ENCODE peak calls at places on chromosomes 11 and 22, in four cellular contexts. One of them, this sample, is unnamed.

GRCh38 chr11:118930152-118930712 is 4.5 kb upstream of the BCL9L start:
- DNase-seq in HepG2: peak; percentile 75
- DNase-seq in GM12891: peak; percentile 65
- DNase-seq in GM12878: peak; percentile 51
- DNase-seq in this sample: peak; percentile 71

GRCh38 chr11:19769820-19770219 is 57.2 kb downstream of the NAV2 start:
- DNase-seq in HepG2: no peak
- DNase-seq in GM12891: no peak
- DNase-seq in GM12878: no peak
- DNase-seq in this sample: no peak

GRCh38 chr11:103889679-103890078 is 146.8 kb upstream of the DDI1 start:
- DNase-seq in HepG2: no peak
- DNase-seq in GM12891: no peak
- DNase-seq in GM12878: no peak
- DNase-seq in this sample: no peak

GRCh38 chr11:70087446-70088167 is 9.5 kb downstream of the ANO1 start:
- DNase-seq in HepG2: no peak
- DNase-seq in GM12891: no peak
- DNase-seq in GM12878: no peak
- DNase-seq in this sample: no peak

GRCh38 chr11:15053201-15053685 is 20.1 kb upstream of the CALCB start:
- DNase-seq in HepG2: no peak
- DNase-seq in GM12891: no peak
- DNase-seq in GM12878: no peak
- DNase-seq in this sample: no peak

GRCh38 chr22:29509815-29510214 is 29.8 kb downstream of the NEFH start:
- DNase-seq in HepG2: no peak
- DNase-seq in GM12891: no peak
- DNase-seq in GM12878: no peak
- DNase-seq in this sample: no peak

GRCh38 chr11:82003671-82004148 is 730.0 kb downstream of the FAM181B start:
- DNase-seq in HepG2: no peak
- DNase-seq in GM12891: no peak
- DNase-seq in GM12878: no peak
- DNase-seq in this sample: no peak

GRCh38 chr11:117408356-117408755 is 80.7 kb downstream of the CEP164 start:
- DNase-seq in HepG2: no peak
- DNase-seq in GM12891: no peak
- DNase-seq in GM12878: no peak
- DNase-seq in this sample: no peak

GRCh38 chr11:110130642-110131238 is 37.5 kb downstream of the ZC3H12C start:
- DNase-seq in HepG2: no peak
- DNase-seq in GM12891: no peak
- DNase-seq in GM12878: no peak
- DNase-seq in this sample: no peak

GRCh38 chr11:11993814-11994213 is 14.6 kb downstream of the DKK3 start:
- DNase-seq in HepG2: no peak
- DNase-seq in GM12891: no peak
- DNase-seq in GM12878: no peak
- DNase-seq in this sample: no peak

GRCh38 chr11:13278620-13279486 is 1.3 kb downstream of the BMAL1 start:
- DNase-seq in HepG2: no peak
- DNase-seq in GM12891: peak; percentile 10
- DNase-seq in GM12878: no peak
- DNase-seq in this sample: peak; percentile 20

GRCh38 chr11:3222941-3223905 is 4.6 kb upstream of the MRGPRG start:
- DNase-seq in HepG2: no peak
- DNase-seq in GM12891: no peak
- DNase-seq in GM12878: no peak
- DNase-seq in this sample: peak; percentile 19

GRCh38 chr11:94539420-94539819 is 4.3 kb upstream of the FUT4 start:
- DNase-seq in HepG2: no peak
- DNase-seq in GM12891: no peak
- DNase-seq in GM12878: no peak
- DNase-seq in this sample: no peak

GRCh38 chr22:35257321-35258143 is at the start of gene HMGXB4:
- DNase-seq in HepG2: peak; percentile 76
- DNase-seq in GM12891: peak; percentile 84
- DNase-seq in GM12878: peak; percentile 38
- DNase-seq in this sample: peak; percentile 79

GRCh38 chr11:78641541-78641940 is 66.9 kb upstream of the NARS2 start:
- DNase-seq in HepG2: no peak
- DNase-seq in GM12891: no peak
- DNase-seq in GM12878: no peak
- DNase-seq in this sample: no peak

GRCh38 chr22:49637255-49637760 is 190.4 kb downstream of the BRD1 start:
- DNase-seq in HepG2: no peak
- DNase-seq in GM12891: no peak
- DNase-seq in GM12878: no peak
- DNase-seq in this sample: no peak

GRCh38 chr22:20429254-20430100 is 8.1 kb downstream of the SCARF2 start:
- DNase-seq in HepG2: no peak
- DNase-seq in GM12891: peak; percentile 88
- DNase-seq in GM12878: no peak
- DNase-seq in this sample: peak; percentile 82

GRCh38 chr11:7300281-7300680 is 48.6 kb downstream of the SYT9 start:
- DNase-seq in HepG2: no peak
- DNase-seq in GM12891: no peak
- DNase-seq in GM12878: no peak
- DNase-seq in this sample: no peak

GRCh38 chr11:14414470-14415461 is 55.8 kb upstream of the RRAS2 start:
- DNase-seq in HepG2: no peak
- DNase-seq in GM12891: no peak
- DNase-seq in GM12878: peak; percentile 41
- DNase-seq in this sample: no peak

GRCh38 chr11:57458410-57459111 is 1.8 kb upstream of the RTN4RL2 start:
- DNase-seq in HepG2: no peak
- DNase-seq in GM12891: no peak
- DNase-seq in GM12878: no peak
- DNase-seq in this sample: no peak

GRCh38 chr22:22884888-22885840 is 2.5 kb upstream of the IGLL5 start:
- DNase-seq in HepG2: no peak
- DNase-seq in GM12891: peak; percentile 68
- DNase-seq in GM12878: no peak
- DNase-seq in this sample: peak; percentile 77

GRCh38 chr11:109421981-109422590 is at the start of gene C11orf87:
- DNase-seq in HepG2: no peak
- DNase-seq in GM12891: no peak
- DNase-seq in GM12878: no peak
- DNase-seq in this sample: no peak

GRCh38 chr11:7575841-7576451 is 62.1 kb downstream of the PPFIBP2 start:
- DNase-seq in HepG2: peak; percentile 26
- DNase-seq in GM12891: no peak
- DNase-seq in GM12878: no peak
- DNase-seq in this sample: no peak

GRCh38 chr11:86069408-86070086 is 663 bp upstream of the PICALM start:
- DNase-seq in HepG2: peak; percentile 76
- DNase-seq in GM12891: no peak
- DNase-seq in GM12878: peak; percentile 62
- DNase-seq in this sample: no peak

GRCh38 chr11:48005133-48005532 is 24.8 kb downstream of the PTPRJ start:
- DNase-seq in HepG2: no peak
- DNase-seq in GM12891: no peak
- DNase-seq in GM12878: no peak
- DNase-seq in this sample: no peak
- TF ChIP-seq TAF1 in HepG2: no peak
- TF ChIP-seq TAF1 in GM12891: no peak
- TF ChIP-seq TAF1 in GM12878: no peak
- TF ChIP-seq TAF1 in this sample: no peak

GRCh38 chr11:64872790-64873488 is 5.5 kb downstream of the EHD1 start:
- DNase-seq in HepG2: peak; percentile 46
- DNase-seq in GM12891: no peak
- DNase-seq in GM12878: no peak
- DNase-seq in this sample: no peak

GRCh38 chr11:64868904-64869570 is 9.4 kb downstream of the EHD1 start:
- DNase-seq in HepG2: no peak
- DNase-seq in GM12891: no peak
- DNase-seq in GM12878: no peak
- DNase-seq in this sample: no peak

GRCh38 chr11:64869571-64870175 is 8.7 kb downstream of the EHD1 start:
- DNase-seq in HepG2: peak; percentile 42
- DNase-seq in GM12891: no peak
- DNase-seq in GM12878: no peak
- DNase-seq in this sample: no peak

GRCh38 chr11:64870176-64870892 is 8.1 kb downstream of the EHD1 start:
- DNase-seq in HepG2: peak; percentile 74
- DNase-seq in GM12891: no peak
- DNase-seq in GM12878: no peak
- DNase-seq in this sample: no peak

GRCh38 chr11:64870893-64871849 is 7.2 kb downstream of the EHD1 start:
- DNase-seq in HepG2: no peak
- DNase-seq in GM12891: no peak
- DNase-seq in GM12878: no peak
- DNase-seq in this sample: no peak
- TF ChIP-seq POLR2AphosphoS5 in HepG2: no peak
- TF ChIP-seq POLR2AphosphoS5 in GM12891: no peak
- TF ChIP-seq POLR2AphosphoS5 in GM12878: peak; percentile 36
- TF ChIP-seq POLR2AphosphoS5 in this sample: no peak

GRCh38 chr22:46052331-46052771 is 75.4 kb upstream of the WNT7B start:
- DNase-seq in HepG2: no peak
- DNase-seq in GM12891: no peak
- DNase-seq in GM12878: no peak
- DNase-seq in this sample: no peak

GRCh38 chr22:46053563-46054090 is 76.7 kb upstream of the WNT7B start:
- DNase-seq in HepG2: no peak
- DNase-seq in GM12891: peak; percentile 57
- DNase-seq in GM12878: no peak
- DNase-seq in this sample: peak; percentile 62

GRCh38 chr22:46051646-46052045 is 74.7 kb upstream of the WNT7B start:
- DNase-seq in HepG2: no peak
- DNase-seq in GM12891: no peak
- DNase-seq in GM12878: no peak
- DNase-seq in this sample: no peak

GRCh38 chr22:46054091-46054877 is 77.3 kb upstream of the WNT7B start:
- DNase-seq in HepG2: no peak
- DNase-seq in GM12891: no peak
- DNase-seq in GM12878: no peak
- DNase-seq in this sample: peak; percentile 55

DNA sequence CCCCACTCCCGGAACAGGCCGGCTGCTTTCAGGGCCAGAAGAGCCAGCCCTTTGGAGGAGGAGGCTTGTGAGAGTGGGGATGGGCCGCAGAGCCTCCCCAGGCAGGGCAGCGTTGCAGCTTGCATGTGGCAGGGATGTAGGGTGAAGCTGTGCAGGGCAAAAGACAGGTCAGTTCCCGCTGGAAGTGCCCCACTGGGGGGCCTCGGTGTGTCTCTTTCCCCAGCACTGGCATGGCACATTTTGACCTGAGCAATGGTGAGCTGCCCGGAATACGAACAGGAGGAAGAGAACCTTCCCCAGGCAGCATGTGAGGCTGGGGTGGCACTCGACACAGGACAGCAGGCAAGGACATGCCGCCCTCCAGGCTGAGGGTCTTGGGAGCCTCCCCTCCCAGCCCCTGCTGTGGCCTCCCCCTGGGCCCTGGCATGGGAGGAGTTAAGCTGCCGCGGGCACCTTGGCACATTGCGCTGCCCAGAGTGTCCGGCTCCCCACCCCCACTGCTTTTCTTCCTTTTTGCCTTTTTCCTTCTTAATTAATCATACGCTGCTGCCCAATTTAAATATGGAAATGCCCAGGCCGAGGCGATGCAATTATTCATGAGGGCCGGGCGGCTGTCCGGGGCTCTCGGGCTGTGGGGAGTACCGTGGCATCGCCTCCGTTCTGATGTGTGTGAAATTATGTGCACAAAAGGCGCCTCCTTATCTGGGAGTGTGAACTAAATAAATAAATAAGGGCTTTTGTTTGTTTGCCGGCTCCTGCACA is 76.0 kb upstream of the WNT7B start:
- DNase-seq in HepG2: no peak
- DNase-seq in GM12891: no peak
- DNase-seq in GM12878: no peak
- DNase-seq in this sample: no peak
- TF ChIP-seq POLR2A in HepG2: no peak
- TF ChIP-seq POLR2A in GM12891: no peak
- TF ChIP-seq POLR2A in GM12878: no peak
- TF ChIP-seq POLR2A in this sample: no peak

GRCh38 chr22:43433451-43433850 is 21.6 kb downstream of the MPPED1 start:
- DNase-seq in HepG2: no peak
- DNase-seq in GM12891: no peak
- DNase-seq in GM12878: no peak
- DNase-seq in this sample: no peak
- TF ChIP-seq TAF1 in HepG2: no peak
- TF ChIP-seq TAF1 in GM12891: no peak
- TF ChIP-seq TAF1 in GM12878: no peak
- TF ChIP-seq TAF1 in this sample: no peak

DNA sequence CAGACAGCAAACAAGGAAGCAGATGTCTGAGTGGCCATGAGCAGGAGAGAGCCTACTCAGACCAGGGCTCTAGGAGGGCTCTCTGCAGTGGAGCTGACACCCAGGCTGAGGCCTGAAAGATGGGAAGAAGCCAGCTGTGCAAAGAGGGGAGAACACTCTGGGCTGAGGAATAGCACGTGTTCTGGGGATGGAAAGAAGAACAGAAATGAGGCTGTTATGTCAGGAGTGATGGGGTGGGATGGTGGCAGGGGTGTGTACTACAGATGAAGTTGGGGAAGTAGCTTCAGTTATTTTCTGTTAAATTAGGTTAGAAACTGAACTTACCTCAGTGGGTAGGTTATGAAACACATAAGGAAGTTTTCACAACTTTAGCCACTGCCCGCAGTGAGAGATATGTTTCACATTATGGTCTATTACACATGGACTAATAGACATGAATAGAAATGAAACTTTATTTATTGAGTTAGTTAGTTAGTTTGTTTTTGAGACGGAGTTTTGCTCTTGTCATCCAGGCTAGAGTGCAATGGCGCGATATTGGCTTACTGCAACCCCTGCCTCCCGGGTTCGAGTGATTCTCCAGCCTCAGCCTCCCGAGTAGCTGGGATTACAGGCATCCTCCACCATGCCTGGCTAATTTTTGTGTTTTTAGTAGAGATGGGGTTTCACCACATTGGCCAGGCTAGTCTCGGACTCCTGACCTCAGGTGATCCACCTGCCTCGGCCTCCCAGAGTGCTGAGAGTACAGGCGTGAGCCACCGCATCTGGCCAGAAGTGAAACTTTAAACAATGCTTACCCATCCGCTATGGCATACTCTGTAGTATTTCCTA is 7.8 kb downstream of the DCPS start:
- DNase-seq in HepG2: no peak
- DNase-seq in GM12891: no peak
- DNase-seq in GM12878: peak; percentile 60
- DNase-seq in this sample: no peak
- TF ChIP-seq POLR2AphosphoS5 in HepG2: no peak
- TF ChIP-seq POLR2AphosphoS5 in GM12891: no peak
- TF ChIP-seq POLR2AphosphoS5 in GM12878: no peak
- TF ChIP-seq POLR2AphosphoS5 in this sample: no peak

GRCh38 chr22:17130199-17130598 is 9.0 kb upstream of the TMEM121B start:
- DNase-seq in HepG2: no peak
- DNase-seq in GM12891: no peak
- DNase-seq in GM12878: no peak
- DNase-seq in this sample: no peak
- TF ChIP-seq POLR2A in HepG2: no peak
- TF ChIP-seq POLR2A in GM12891: no peak
- TF ChIP-seq POLR2A in GM12878: no peak
- TF ChIP-seq POLR2A in this sample: no peak